ENCODE peak calls at places on chromosome 19, in ten cellular contexts. R is C1 segment of cervical spinal cord; J is stimulated activated CD4-positive, alpha-beta T cell treated with anti-CD3 and anti-CD28 coated beads, Interleukin-1b, Interleukin-23, amount 100 ng/mL, for 1 hour; P is CD8-positive, alpha-beta memory T cell; B is immature natural killer cell; H is tibial nerve; F is cardiac septum; K is right cardiac atrium; W is GM10248; M is NCI-H1417. T is an unnamed sample.

GRCh38 chr19:58332697-58333096 is 5.9 kb downstream of the ZSCAN22 start:
- DNase-seq in R (no peak), F (no peak), K (no peak), B (no peak), H (no peak), W (no peak), M (no peak), P (no peak), J (no peak), T (no peak)

GRCh38 chr19:11092181-11092538 is 2.9 kb downstream of the LDLR start:
- DNase-seq in J (no peak), M (no peak), W (peak; percentile 29), K (no peak), R (no peak), H (no peak), F (no peak), B (no peak), P (peak; percentile 71), T (no peak)

GRCh38 chr19:53942001-53942786 is 20.5 kb upstream of the CACNG8 start:
- DNase-seq in P (no peak), M (no peak), J (no peak), H (no peak), K (no peak), R (no peak), F (no peak), W (no peak), B (no peak), T (peak; percentile 14)

GRCh38 chr19:6736917-6737283 is 480 bp downstream of the GPR108 start:
- DNase-seq in M (peak; percentile 73), P (no peak), J (no peak), K (no peak), W (no peak), R (no peak), H (no peak), B (no peak), F (no peak), T (no peak)

GRCh38 chr19:604355-604754 is 14.7 kb downstream of the HCN2 start:
- DNase-seq in F (no peak), J (no peak), R (no peak), W (peak; percentile 43), B (peak; percentile 34), H (no peak), K (no peak), P (no peak), M (no peak), T (no peak)

GRCh38 chr19:18266863-18267686 is 7.2 kb downstream of the IQCN start:
- DNase-seq in R (no peak), J (no peak), W (no peak), B (no peak), P (no peak), M (no peak), H (no peak), F (no peak), K (no peak), T (no peak)

GRCh38 chr19:35436477-35437141 is 11.4 kb upstream of the FFAR2 start:
- DNase-seq in B (peak; percentile 21), J (no peak), P (no peak), W (peak; percentile 50), R (no peak), M (no peak), F (no peak), K (peak; percentile 60), H (no peak), T (no peak)

GRCh38 chr19:30755581-30755980 is 383.4 kb downstream of the ZNF536 start:
- DNase-seq in W (no peak), M (no peak), K (no peak), B (no peak), H (no peak), P (no peak), R (no peak), F (no peak), J (no peak), T (peak; percentile 34)

GRCh38 chr19:41895745-41896580 is 13.0 kb downstream of the ARHGEF1 start:
- DNase-seq in W (no peak), K (peak; percentile 29), P (no peak), F (no peak), R (no peak), B (no peak), H (no peak), M (no peak), J (no peak), T (no peak)

GRCh38 chr19:29497241-29497640 is 28.6 kb upstream of the VSTM2B start:
- DNase-seq in M (no peak), K (no peak), F (peak; percentile 53), W (no peak), P (no peak), B (no peak), H (no peak), J (no peak), R (no peak), T (no peak)

GRCh38 chr19:3849092-3849491 is 19.7 kb downstream of the ZFR2 start:
- DNase-seq in J (peak; percentile 27), M (no peak), W (no peak), K (no peak), H (no peak), R (no peak), B (peak; percentile 58), P (peak; percentile 62), F (no peak), T (peak; percentile 31)